ENCODE peak calls at places on chromosomes 6 and 20, in seven cellular contexts. A is glutamatergic neuron; Z is nephron progenitor cell; F is stomach; P is CD8-positive, alpha-beta memory T cell; J is heart right ventricle; D is A172. E is an unnamed sample.

GRCh38 chr6:53926505-53926904 is 131.7 kb downstream of the LRRC1 start:
- DNase-seq in D (peak; percentile 75), F (no peak), Z (no peak), P (no peak), A (no peak), J (no peak), E (no peak)

GRCh38 chr6:139129284-139129683 is 5.6 kb upstream of the HECA start:
- DNase-seq in D (no peak), A (no peak), P (no peak), Z (no peak), F (no peak), J (no peak), E (no peak)

GRCh38 chr6:82363368-82364086 is at the start of gene TPBG:
- DNase-seq in D (peak; percentile 59), P (peak; percentile 4), A (peak; percentile 71), Z (peak; percentile 85), F (peak; percentile 58), J (peak; percentile 42), E (peak; percentile 45)

GRCh38 chr6:52284131-52284459 is 447 bp downstream of the MCM3 start:
- DNase-seq in J (no peak), P (no peak), D (peak; percentile 46), Z (peak; percentile 71), F (no peak), A (peak; percentile 62), E (peak; percentile 40)

GRCh38 chr20:12372557-12372956 is 454.9 kb downstream of the BTBD3 start:
- DNase-seq in Z (no peak), F (no peak), A (no peak), D (no peak), P (no peak), J (no peak), E (no peak)

GRCh38 chr20:55333798-55334197 is 671.5 kb downstream of the CBLN4 start:
- DNase-seq in Z (no peak), A (no peak), J (no peak), F (no peak), D (no peak), P (no peak), E (no peak)

GRCh38 chr20:56566621-56567020 is 33.6 kb downstream of the FAM209B start:
- DNase-seq in J (no peak), Z (no peak), A (no peak), P (no peak), D (peak; percentile 29), F (no peak), E (no peak)

GRCh38 chr6:160274846-160275510 is 16.4 kb upstream of the SLC22A2 start:
- DNase-seq in D (no peak), P (no peak), F (no peak), Z (no peak), J (no peak), A (no peak), E (no peak)

GRCh38 chr6:128025478-128025877 is 124.6 kb upstream of the THEMIS start:
- DNase-seq in P (no peak), A (no peak), F (no peak), J (no peak), D (no peak), Z (no peak), E (no peak)

GRCh38 chr20:61776491-61776890 is 289.2 kb downstream of the TAF4 start:
- DNase-seq in F (no peak), D (no peak), A (no peak), P (no peak), J (no peak), Z (no peak), E (no peak)

GRCh38 chr20:59583428-59584277 is 20.7 kb upstream of the PHACTR3 start:
- DNase-seq in F (peak; percentile 29), Z (no peak), A (peak; percentile 14), P (no peak), J (peak; percentile 86), D (no peak), E (peak; percentile 84)

GRCh38 chr20:39364320-39364719 is 402.2 kb downstream of the DHX35 start:
- DNase-seq in J (no peak), D (no peak), F (no peak), A (no peak), Z (no peak), P (no peak), E (no peak)

GRCh38 chr20:41436679-41437078 is 70.1 kb upstream of the EMILIN3 start:
- DNase-seq in D (peak; percentile 45), P (no peak), Z (no peak), F (no peak), J (no peak), A (no peak), E (no peak)

GRCh38 chr20:19737025-19737424 is 21.0 kb upstream of the RIN2 start:
- DNase-seq in Z (no peak), P (no peak), J (no peak), A (no peak), F (no peak), D (peak; percentile 28), E (no peak)

GRCh38 chr20:45518282-45518681 is 2.9 kb upstream of the SPINT3 start:
- DNase-seq in A (no peak), J (no peak), P (no peak), Z (no peak), F (no peak), D (peak; percentile 38), E (no peak)

E was measured in heart left ventricle.